ENCODE peak calls at places on chromosomes 11 and 22, in eight cellular contexts. U is T-helper 2 cell, B is HFFc6, E is HEK293T, L is iris pigment epithelial cell, G is tibial artery, J is head of caudate nucleus, R is GM12865. Q is an unnamed sample.
A peak's percentile ranks its signal among the peaks of the same experiment; 100 is the strongest.

GRCh38 chr11:115623021-115623451 is 118.8 kb upstream of the CADM1 start:
- DNase-seq in U (no peak), B (peak; percentile 46), E (no peak), L (peak; percentile 80), G (peak; percentile 67), J (no peak), R (no peak), Q (no peak)

GRCh38 chr11:72591785-72592490 is 82.3 kb downstream of the PDE2A start:
- DNase-seq in U (no peak), B (no peak), E (no peak), L (no peak), G (no peak), J (peak; percentile 92), R (peak; percentile 35), Q (no peak)

GRCh38 chr22:17703811-17704210 is 65.3 kb downstream of the BCL2L13 start:
- DNase-seq in U (no peak), B (no peak), E (no peak), L (peak; percentile 73), G (no peak), J (no peak), R (no peak), Q (no peak)

GRCh38 chr22:28373841-28374240 is 305.8 kb downstream of the TTC28 start:
- DNase-seq in U (no peak), B (peak; percentile 30), E (no peak), L (peak; percentile 32), G (no peak), J (no peak), R (no peak), Q (no peak)

GRCh38 chr11:72736452-72737069 is 15.6 kb downstream of the ARAP1 start:
- DNase-seq in U (peak; percentile 16), B (peak; percentile 66), E (no peak), L (peak; percentile 55), G (peak; percentile 71), J (no peak), R (peak; percentile 63), Q (peak; percentile 27)

GRCh38 chr11:96567667-96568066 is 177.9 kb downstream of the JRKL start:
- DNase-seq in U (no peak), B (no peak), E (no peak), L (no peak), G (no peak), J (no peak), R (no peak), Q (no peak)

GRCh38 chr11:128576555-128576954 is 10.8 kb downstream of the ETS1 start:
- DNase-seq in U (no peak), B (no peak), E (no peak), L (no peak), G (no peak), J (no peak), R (no peak), Q (no peak)

GRCh38 chr22:46018859-46019258 is 41.9 kb upstream of the WNT7B start:
- DNase-seq in U (no peak), B (peak; percentile 38), E (no peak), L (no peak), G (no peak), J (no peak), R (no peak), Q (no peak)

GRCh38 chr11:16363709-16364108 is 7.4 kb upstream of the SOX6 start:
- DNase-seq in U (no peak), B (no peak), E (no peak), L (no peak), G (no peak), J (no peak), R (no peak), Q (no peak)

GRCh38 chr11:20374746-20375305 is 11.3 kb downstream of the HTATIP2 start:
- DNase-seq in U (no peak), B (no peak), E (no peak), L (peak; percentile 43), G (no peak), J (no peak), R (no peak), Q (no peak)

GRCh38 chr11:130523609-130524008 is 75.2 kb downstream of the ADAMTS15 start:
- DNase-seq in U (no peak), B (peak; percentile 82), E (no peak), L (no peak), G (peak; percentile 80), J (no peak), R (no peak), Q (no peak)

GRCh38 chr11:111939836-111940604 is 2.9 kb downstream of the DIXDC1 start:
- DNase-seq in U (no peak), B (peak; percentile 94), E (no peak), L (peak; percentile 88), G (no peak), J (no peak), R (no peak), Q (no peak)

GRCh38 chr11:123144707-123145106 is 50.3 kb downstream of the CLMP start:
- DNase-seq in U (no peak), B (no peak), E (no peak), L (no peak), G (no peak), J (no peak), R (no peak), Q (no peak)

GRCh38 chr22:28894320-28894719 is 10.9 kb downstream of the ZNRF3 start:
- DNase-seq in U (no peak), B (no peak), E (no peak), L (no peak), G (no peak), J (peak; percentile 63), R (no peak), Q (no peak)

GRCh38 chr22:35991168-35991567 is 37.5 kb downstream of the RBFOX2 start:
- DNase-seq in U (no peak), B (no peak), E (no peak), L (peak; percentile 57), G (no peak), J (no peak), R (no peak), Q (no peak)

GRCh38 chr11:6646631-6647281 is 8.9 kb downstream of the DCHS1 start:
- DNase-seq in U (no peak), B (peak; percentile 17), E (no peak), L (peak; percentile 15), G (no peak), J (no peak), R (peak; percentile 68), Q (no peak)

GRCh38 chr11:84720706-84721402 is 906.3 kb downstream of the DLG2 start:
- DNase-seq in U (no peak), B (no peak), E (no peak), L (no peak), G (peak; percentile 36), J (peak; percentile 45), R (no peak), Q (no peak)

GRCh38 chr11:35593143-35593542 is 25.1 kb upstream of the FJX1 start:
- DNase-seq in U (no peak), B (peak; percentile 88), E (no peak), L (peak; percentile 96), G (no peak), J (no peak), R (peak; percentile 13), Q (no peak)

GRCh38 chr11:134668796-134669195 is 256.8 kb upstream of the B3GAT1 start:
- DNase-seq in U (no peak), B (no peak), E (no peak), L (no peak), G (no peak), J (no peak), R (no peak), Q (no peak)

GRCh38 chr22:40797427-40797826 is 21.7 kb downstream of the SLC25A17 start:
- DNase-seq in U (no peak), B (peak; percentile 11), E (no peak), L (peak; percentile 25), G (no peak), J (no peak), R (no peak), Q (no peak)

GRCh38 chr11:33128739-33129138 is 32.5 kb downstream of the CSTF3 start:
- DNase-seq in U (no peak), B (no peak), E (no peak), L (no peak), G (no peak), J (no peak), R (no peak), Q (no peak)

GRCh38 chr11:118180300-118180703 is 3.9 kb upstream of the SCN2B start:
- DNase-seq in U (no peak), B (no peak), E (peak; percentile 71), L (peak; percentile 21), G (peak; percentile 38), J (peak; percentile 92), R (peak; percentile 35), Q (no peak)

GRCh38 chr22:43887391-43887790 is 4.4 kb downstream of the PNPLA5 start:
- DNase-seq in U (no peak), B (no peak), E (no peak), L (no peak), G (no peak), J (no peak), R (no peak), Q (no peak)

GRCh38 chr11:7575841-7576451 is 62.1 kb downstream of the PPFIBP2 start:
- DNase-seq in U (no peak), B (no peak), E (no peak), L (peak; percentile 12), G (no peak), J (peak; percentile 12), R (peak; percentile 59), Q (no peak)

GRCh38 chr11:808427-809286 is 1.1 kb upstream of the RPLP2 start:
- DNase-seq in U (no peak), B (peak; percentile 69), E (no peak), L (no peak), G (no peak), J (no peak), R (peak; percentile 70), Q (peak; percentile 34)

GRCh38 chr22:49734390-49734789 is 93.3 kb downstream of the BRD1 start:
- DNase-seq in U (no peak), B (no peak), E (no peak), L (no peak), G (no peak), J (no peak), R (no peak), Q (no peak)

GRCh38 chr11:21343204-21343603 is 673.8 kb downstream of the NELL1 start:
- DNase-seq in U (no peak), B (no peak), E (no peak), L (no peak), G (no peak), J (no peak), R (no peak), Q (no peak)

GRCh38 chr11:1387521-1387920 is 2.2 kb upstream of the BRSK2 start:
- DNase-seq in U (no peak), B (no peak), E (no peak), L (no peak), G (no peak), J (no peak), R (no peak), Q (no peak)

GRCh38 chr11:33722579-33723234 is 13.5 kb downstream of the CD59 start:
- DNase-seq in U (no peak), B (peak; percentile 88), E (no peak), L (peak; percentile 75), G (no peak), J (no peak), R (peak; percentile 64), Q (no peak)

GRCh38 chr11:123429336-123429735 is 733 bp upstream of the GRAMD1B start:
- DNase-seq in U (no peak), B (peak; percentile 94), E (no peak), L (peak; percentile 74), G (no peak), J (no peak), R (no peak), Q (no peak)

GRCh38 chr22:40247976-40248375 is 70.3 kb downstream of the TNRC6B start:
- DNase-seq in U (peak; percentile 39), B (no peak), E (no peak), L (no peak), G (no peak), J (no peak), R (no peak), Q (no peak)

GRCh38 chr22:39627865-39628562 is 57.5 kb downstream of the CACNA1I start:
- DNase-seq in U (no peak), B (no peak), E (no peak), L (no peak), G (no peak), J (no peak), R (no peak), Q (no peak)

GRCh38 chr11:28539239-28540025 is 431.2 kb downstream of the METTL15 start:
- DNase-seq in U (no peak), B (no peak), E (no peak), L (peak; percentile 52), G (no peak), J (no peak), R (no peak), Q (no peak)

GRCh38 chr11:45663486-45664375 is 1.7 kb downstream of the CHST1 start:
- DNase-seq in U (no peak), B (no peak), E (no peak), L (no peak), G (no peak), J (no peak), R (no peak), Q (no peak)